ENCODE peak calls at places on chromosomes 16 and 17, in four cellular contexts. Z, N, P and G are unnamed samples.

GRCh38 chr17:78844301-78845005 is 3.8 kb upstream of the USP36 start:
- DNase-seq in P (no peak), Z (peak; percentile 34), N (peak; percentile 26), G (no peak)

GRCh38 chr17:8470447-8471047 is 34.9 kb downstream of the NDEL1 start:
- DNase-seq in N (no peak), Z (peak; percentile 62), P (no peak), G (no peak)

GRCh38 chr17:18339933-18340332 is 23.4 kb downstream of the SHMT1 start:
- DNase-seq in Z (no peak), P (no peak), N (no peak), G (no peak)

GRCh38 chr16:68564367-68564985 is 25.4 kb downstream of the ZFP90 start:
- DNase-seq in P (no peak), N (no peak), Z (peak; percentile 32), G (no peak)

GRCh38 chr17:69672924-69673323 is 258.4 kb downstream of the MAP2K6 start:
- DNase-seq in N (peak; percentile 81), Z (peak; percentile 98), P (peak; percentile 5), G (no peak)

GRCh38 chr17:40554646-40555295 is 10.5 kb downstream of the CCR7 start:
- DNase-seq in P (no peak), Z (no peak), N (no peak), G (peak; percentile 20)

GRCh38 chr17:43570518-43570928 is 24.4 kb upstream of the ETV4 start:
- DNase-seq in Z (peak; percentile 85), N (no peak), P (peak; percentile 89), G (no peak)

GRCh38 chr17:44967026-44967906 is 837 bp downstream of the C1QL1 start:
- DNase-seq in N (no peak), Z (no peak), P (no peak), G (no peak)

GRCh38 chr17:13002761-13003453 is 14.9 kb downstream of the ELAC2 start:
- DNase-seq in N (peak; percentile 50), P (no peak), Z (peak; percentile 54), G (peak; percentile 34)

GRCh38 chr17:42519546-42520444 is 16.2 kb upstream of the NAGLU start:
- DNase-seq in P (no peak), Z (peak; percentile 99), N (peak; percentile 98), G (no peak)

GRCh38 chr16:89958068-89958467 is 9.5 kb downstream of the DEF8 start:
- DNase-seq in Z (peak; percentile 15), P (no peak), N (peak; percentile 43), G (peak; percentile 27)

GRCh38 chr16:17238285-17239028 is 232.3 kb downstream of the XYLT1 start:
- DNase-seq in Z (no peak), N (no peak), P (no peak), G (no peak)

GRCh38 chr16:88023366-88023765 is 72.1 kb downstream of the BANP start:
- DNase-seq in N (no peak), Z (no peak), P (no peak), G (no peak)
- H3K4me2 ChIP-seq in N (no peak overlapping the region), Z (no peak overlapping the region), P (no peak overlapping the region), G (no peak overlapping the region)

GRCh38 chr17:20992416-20992815 is 50.4 kb downstream of the USP22 start:
- DNase-seq in N (no peak), Z (no peak), P (no peak), G (no peak)

GRCh38 chr17:20994779-20995149 is 48.0 kb downstream of the USP22 start:
- DNase-seq in Z (no peak), P (no peak), N (no peak), G (no peak)

GRCh38 chr17:20993863-20994778 is 48.7 kb downstream of the USP22 start:
- DNase-seq in Z (no peak), N (no peak), P (no peak), G (no peak)

GRCh38 chr17:20991276-20992037 is 51.4 kb downstream of the USP22 start:
- DNase-seq in N (no peak), Z (no peak), P (no peak), G (no peak)

GRCh38 chr17:20992987-20993862 is 49.6 kb downstream of the USP22 start:
- DNase-seq in Z (peak; percentile 60), N (peak; percentile 87), P (peak; percentile 25), G (peak; percentile 70)
- H3K4me2 ChIP-seq in Z (no peak overlapping the region), N (no peak overlapping the region), P (peak overlapping the region; percentile 56), G (no peak overlapping the region)

GRCh38 chr17:72720494-72720825 is 372.0 kb downstream of the SLC39A11 start:
- DNase-seq in N (no peak), P (no peak), Z (no peak), G (no peak)
- H3K4me2 ChIP-seq in N (no peak overlapping the region), P (no peak overlapping the region), Z (no peak overlapping the region), G (peak overlapping the region; percentile 57)

DNA sequence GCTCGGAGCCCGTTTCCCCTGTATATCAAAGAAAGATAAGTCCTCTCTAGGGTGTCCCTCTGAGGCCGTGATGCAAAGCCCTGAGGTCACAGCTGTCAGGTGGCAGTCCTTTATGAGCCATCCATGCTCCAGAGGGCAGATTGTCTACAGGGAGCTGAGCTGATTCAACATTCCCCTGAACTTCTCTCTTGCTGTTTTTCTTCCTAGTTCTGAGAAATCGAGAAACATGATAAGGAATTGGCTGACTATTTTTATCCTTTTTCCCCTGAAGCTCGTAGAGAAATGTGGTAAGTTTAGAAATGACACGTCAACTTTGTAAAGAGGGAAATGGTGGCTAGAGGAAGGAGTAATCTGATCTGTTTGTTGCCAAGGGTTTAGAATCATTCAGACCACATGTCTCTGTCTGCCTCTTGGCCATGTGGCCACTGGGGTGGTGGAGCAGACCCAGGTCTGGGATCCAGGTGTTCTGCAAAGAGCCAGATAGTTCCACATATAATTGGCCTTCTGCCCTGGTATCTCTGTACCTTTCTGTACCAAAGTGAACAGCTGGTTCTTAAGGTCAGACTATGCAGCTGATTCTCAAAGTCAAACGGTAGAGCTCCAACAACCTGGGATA is 3.5 kb downstream of the CTNS start:
- DNase-seq in Z (peak; percentile 72), P (no peak), N (peak; percentile 64), G (no peak)
- H3K4me2 ChIP-seq in Z (no peak overlapping the region), P (no peak overlapping the region), N (peak overlapping the region; percentile 8), G (no peak overlapping the region)

GRCh38 chr17:48026503-48027321 is 10.9 kb downstream of the COPZ2 start:
- DNase-seq in N (peak; percentile 79), P (peak; percentile 98), Z (peak; percentile 88), G (peak; percentile 78)

GRCh38 chr17:48030531-48030930 is 7.1 kb downstream of the COPZ2 start:
- DNase-seq in Z (peak; percentile 53), N (no peak), P (no peak), G (no peak)

GRCh38 chr17:48025904-48026502 is 11.6 kb downstream of the COPZ2 start:
- DNase-seq in Z (no peak), N (peak; percentile 12), P (no peak), G (no peak)

GRCh38 chr17:48027322-48027981 is 10.1 kb downstream of the COPZ2 start:
- DNase-seq in Z (no peak), P (no peak), N (no peak), G (no peak)

GRCh38 chr17:48028736-48029135 is 8.9 kb downstream of the COPZ2 start:
- DNase-seq in P (no peak), Z (no peak), N (no peak), G (no peak)
- H3K4me2 ChIP-seq in P (no peak overlapping the region), Z (no peak overlapping the region), N (no peak overlapping the region), G (no peak overlapping the region)

GRCh38 chr17:51907041-51907440 is 251.5 kb downstream of the CA10 start:
- DNase-seq in P (no peak), Z (no peak), N (no peak), G (no peak)

GRCh38 chr17:51908841-51909537 is 249.5 kb downstream of the CA10 start:
- DNase-seq in Z (no peak), P (no peak), N (no peak), G (no peak)

GRCh38 chr17:51912939-51913338 is 245.6 kb downstream of the CA10 start:
- DNase-seq in P (no peak), Z (no peak), N (no peak), G (no peak)

GRCh38 chr17:51913491-51913890 is 245.0 kb downstream of the CA10 start:
- DNase-seq in P (no peak), N (no peak), Z (no peak), G (no peak)

GRCh38 chr17:51909971-51910370 is 248.5 kb downstream of the CA10 start:
- DNase-seq in N (no peak), Z (no peak), P (no peak), G (no peak)
- H3K4me2 ChIP-seq in N (no peak overlapping the region), Z (no peak overlapping the region), P (no peak overlapping the region), G (no peak overlapping the region)

GRCh38 chr17:51087072-51087757 is 33.5 kb downstream of the SPAG9 start:
- DNase-seq in P (no peak), Z (peak; percentile 25), N (peak; percentile 12), G (no peak)
- H3K4me2 ChIP-seq in P (no peak overlapping the region), Z (no peak overlapping the region), N (no peak overlapping the region), G (no peak overlapping the region)

GRCh38 chr17:19940722-19941464 is 36.7 kb downstream of the AKAP10 start:
- DNase-seq in Z (peak; percentile 81), N (no peak), P (no peak), G (no peak)
- H3K4me2 ChIP-seq in Z (no peak overlapping the region), N (no peak overlapping the region), P (no peak overlapping the region), G (no peak overlapping the region)

GRCh38 chr17:10155334-10156081 is 42.9 kb downstream of the GAS7 start:
- DNase-seq in Z (no peak), P (no peak), N (no peak), G (no peak)

GRCh38 chr17:10161392-10161791 is 37.0 kb downstream of the GAS7 start:
- DNase-seq in N (no peak), P (no peak), Z (no peak), G (no peak)

GRCh38 chr17:10156082-10156445 is 42.3 kb downstream of the GAS7 start:
- DNase-seq in Z (no peak), P (no peak), N (no peak), G (no peak)

GRCh38 chr17:10151667-10152496 is 46.5 kb downstream of the GAS7 start:
- DNase-seq in Z (peak; percentile 29), P (no peak), N (no peak), G (no peak)

DNA sequence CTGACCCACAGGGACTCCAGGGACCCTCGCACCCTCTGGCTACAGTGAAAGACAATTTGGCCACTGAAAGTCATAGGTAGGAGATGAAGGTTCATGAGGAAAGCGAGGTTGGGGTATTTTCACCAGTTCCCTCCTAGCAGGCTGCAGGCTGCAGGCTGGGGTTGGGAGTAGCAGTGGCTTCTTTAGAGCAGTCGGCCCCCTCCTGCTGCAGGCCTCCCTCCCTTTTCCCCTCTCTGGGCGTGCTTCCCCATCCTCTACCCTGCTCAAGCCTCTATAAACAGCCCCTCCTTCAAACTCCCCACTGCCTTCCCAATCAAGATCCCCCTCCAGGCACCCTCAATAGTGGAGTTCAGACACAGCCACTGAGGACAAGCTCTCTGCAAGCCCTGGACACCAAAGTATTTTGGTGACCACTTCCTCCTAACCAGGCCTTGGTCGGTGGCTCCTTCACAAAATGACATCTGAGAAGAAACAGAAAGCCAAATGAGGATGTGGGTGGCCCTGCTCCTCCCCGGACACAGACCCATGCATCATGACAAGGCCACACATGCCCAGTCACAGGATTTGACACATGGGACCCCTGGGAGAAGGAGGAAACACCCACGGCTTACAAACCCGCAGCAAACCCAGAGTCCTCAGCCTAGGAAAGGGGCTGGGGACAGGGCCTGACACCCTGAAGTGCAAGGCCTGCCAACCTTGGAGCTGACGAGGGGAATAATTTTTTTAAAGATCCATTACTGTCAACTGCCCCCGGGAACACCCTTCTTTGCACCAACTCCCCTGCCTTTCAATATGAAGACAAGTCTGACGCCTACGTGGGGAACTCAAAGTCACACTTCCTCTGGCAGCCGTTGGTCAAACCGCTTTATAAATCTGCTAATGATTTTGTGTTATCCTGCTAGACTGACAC is 41.6 kb downstream of the GAS7 start:
- DNase-seq in Z (no peak), P (no peak), N (no peak), G (peak; percentile 20)
- H3K4me2 ChIP-seq in Z (no peak overlapping the region), P (no peak overlapping the region), N (no peak overlapping the region), G (no peak overlapping the region)

GRCh38 chr16:86297391-86297790 is 212.9 kb upstream of the FOXF1 start:
- DNase-seq in N (no peak), P (no peak), Z (peak; percentile 13), G (no peak)
- H3K4me2 ChIP-seq in N (no peak overlapping the region), P (no peak overlapping the region), Z (peak overlapping the region; percentile 53), G (no peak overlapping the region)